ENCODE peak calls at places on chromosomes 3 and 15, in seven cellular contexts. N is GM12892, W is sigmoid colon, U is upper lobe of left lung, E is SK-N-SH, T is K562, A is HepG2. O is an unnamed sample.

GRCh38 chr15:72319360-72319984 is 485 bp downstream of the CELF6 start:
- DNase-seq in T (no peak), A (no peak), W (peak; percentile 68), U (peak; percentile 67), E (no peak), N (peak; percentile 37), O (no peak)

GRCh38 chr3:185750015-185750414 is 74.8 kb downstream of the IGF2BP2 start:
- DNase-seq in A (peak; percentile 68), E (no peak), W (no peak), U (no peak), N (no peak), T (no peak), O (no peak)

GRCh38 chr15:40928351-40928974 is 677 bp upstream of the DLL4 start:
- DNase-seq in W (no peak), U (peak; percentile 53), N (no peak), E (no peak), A (no peak), T (peak; percentile 78), O (no peak)

GRCh38 chr15:94335616-94336015 is 104.3 kb downstream of the MCTP2 start:
- DNase-seq in U (no peak), W (no peak), T (no peak), N (no peak), E (no peak), A (no peak), O (no peak)

GRCh38 chr3:173513123-173513522 is 115.6 kb downstream of the NLGN1 start:
- DNase-seq in N (no peak), E (no peak), A (no peak), W (no peak), U (no peak), T (no peak), O (no peak)

GRCh38 chr3:148962513-148962912 is 28.8 kb upstream of the GYG1 start:
- DNase-seq in E (no peak), U (peak; percentile 38), T (peak; percentile 16), W (no peak), A (peak; percentile 5), N (no peak), O (no peak)

GRCh38 chr3:14598143-14598569 is 53.4 kb upstream of the CCDC174 start:
- DNase-seq in W (no peak), A (no peak), U (no peak), T (peak; percentile 64), N (no peak), E (peak; percentile 85), O (no peak)

GRCh38 chr3:55965776-55966175 is 478.7 kb upstream of the WNT5A start:
- DNase-seq in T (no peak), N (no peak), W (no peak), A (no peak), E (no peak), U (no peak), O (no peak)

GRCh38 chr3:191246628-191247027 is 47.6 kb downstream of the OSTN start:
- DNase-seq in W (no peak), U (no peak), T (no peak), A (no peak), N (no peak), E (no peak), O (no peak)

GRCh38 chr3:48595075-48595525 is at the start of gene COL7A1:
- DNase-seq in T (peak; percentile 57), A (no peak), E (peak; percentile 80), W (no peak), N (no peak), U (no peak), O (no peak)

GRCh38 chr3:181075098-181075497 is 85.6 kb upstream of the DNAJC19 start:
- DNase-seq in A (no peak), U (no peak), E (no peak), W (no peak), T (no peak), N (no peak), O (no peak)

GRCh38 chr3:76324101-76324500 is 538.8 kb upstream of the ZNF717 start:
- DNase-seq in A (no peak), T (no peak), U (no peak), N (no peak), E (no peak), W (no peak), O (no peak)

GRCh38 chr3:134428396-134428795 is 54.1 kb upstream of the AMOTL2 start:
- DNase-seq in T (no peak), E (no peak), N (no peak), U (no peak), A (no peak), W (no peak), O (no peak)

GRCh38 chr15:66774001-66774814 is 72.2 kb downstream of the SMAD6 start:
- DNase-seq in A (peak; percentile 78), N (peak; percentile 63), W (peak; percentile 92), T (peak; percentile 93), E (peak; percentile 95), U (peak; percentile 88), O (no peak)

GRCh38 chr15:45664451-45664850 is 29.6 kb downstream of the SQOR start:
- DNase-seq in W (no peak), A (no peak), T (no peak), N (no peak), U (no peak), E (no peak), O (no peak)

GRCh38 chr3:31532587-31533168 is at the start of gene STT3B:
- DNase-seq in W (peak; percentile 90), A (peak; percentile 62), T (peak; percentile 80), U (peak; percentile 82), N (peak; percentile 51), E (peak; percentile 79), O (no peak)

GRCh38 chr3:124883766-124884473 is 3.2 kb downstream of the ITGB5 start:
- DNase-seq in N (no peak), T (no peak), E (no peak), U (no peak), W (peak; percentile 52), A (no peak), O (no peak)

GRCh38 chr15:63969652-63970421 is 76.4 kb downstream of the DAPK2 start:
- DNase-seq in U (peak; percentile 91), T (no peak), A (peak; percentile 13), N (no peak), E (no peak), W (no peak), O (no peak)

GRCh38 chr3:114290911-114291901 is 2.6 kb upstream of the TIGIT start:
- DNase-seq in U (peak; percentile 47), A (peak; percentile 54), W (peak; percentile 67), E (peak; percentile 70), N (peak; percentile 57), T (peak; percentile 74), O (peak; percentile 16)

GRCh38 chr3:146543461-146544012 is 870 bp downstream of the PLSCR1 start:
- DNase-seq in U (peak; percentile 31), E (no peak), A (no peak), W (no peak), T (peak; percentile 15), N (peak; percentile 2), O (no peak)

GRCh38 chr15:92095691-92096090 is 242.2 kb downstream of the SLCO3A1 start:
- DNase-seq in E (no peak), A (no peak), U (no peak), W (no peak), N (no peak), T (no peak), O (no peak)

GRCh38 chr3:164377466-164377865 is 700.8 kb downstream of the SI start:
- DNase-seq in W (no peak), N (no peak), U (no peak), E (no peak), A (no peak), T (no peak), O (no peak)

GRCh38 chr3:11624161-11624560 is 19.6 kb downstream of the VGLL4 start:
- DNase-seq in W (no peak), A (no peak), U (no peak), E (no peak), T (no peak), N (no peak), O (no peak)

GRCh38 chr15:55257933-55258332 is 31.7 kb downstream of the RAB27A start:
- DNase-seq in A (no peak), U (no peak), E (no peak), T (no peak), N (no peak), W (no peak), O (no peak)
- TF ChIP-seq POLR2AphosphoS5 in A (no peak), U (no peak), E (no peak), T (no peak), N (no peak), W (no peak), O (no peak)

DNA sequence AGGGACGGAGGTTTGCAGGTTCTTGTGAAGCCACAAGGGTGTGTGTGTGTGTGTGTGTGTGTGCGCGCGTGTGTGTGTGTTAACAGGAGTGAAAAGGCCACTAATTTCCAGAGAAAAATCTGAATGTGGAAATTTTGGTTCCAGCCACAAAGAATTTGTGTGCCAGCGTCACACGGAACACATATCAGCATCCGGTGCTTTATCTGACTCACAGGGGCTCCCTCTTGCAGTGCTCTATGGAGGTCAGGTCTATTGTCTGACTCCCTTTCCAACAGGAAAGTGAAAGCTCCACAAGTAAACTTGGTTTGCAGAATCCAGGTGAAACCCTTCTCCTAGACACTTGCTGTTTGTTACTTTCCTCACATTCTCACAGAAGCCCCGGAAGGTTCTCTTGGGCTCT is 6.2 kb downstream of the CLDN11 start:
- DNase-seq in U (no peak), T (no peak), N (no peak), W (no peak), E (no peak), A (no peak), O (no peak)
- TF ChIP-seq POLR2AphosphoS5 in U (no peak), T (no peak), N (no peak), W (no peak), E (no peak), A (no peak), O (no peak)

GRCh38 chr3:9792405-9793160 is at the start of the genes ARPC4 and TADA3:
- DNase-seq in T (peak; percentile 97), E (peak; percentile 94), W (peak; percentile 96), U (peak; percentile 95), A (peak; percentile 90), N (peak; percentile 78), O (peak; percentile 76)

GRCh38 chr3:9794400-9794799 is 1.5 kb downstream of the ARPC4 start:
- DNase-seq in N (no peak), T (no peak), A (no peak), U (no peak), E (no peak), W (no peak), O (no peak)

GRCh38 chr3:9795212-9795611 is 2.3 kb downstream of the ARPC4 start:
- DNase-seq in E (no peak), T (no peak), N (no peak), U (no peak), W (no peak), A (no peak), O (no peak)

GRCh38 chr3:9791790-9792404 is 376 bp downstream of the TADA3 start:
- DNase-seq in E (no peak), T (no peak), U (no peak), N (no peak), W (no peak), A (no peak), O (no peak)

GRCh38 chr3:9793161-9793781 is 389 bp downstream of the ARPC4 start:
- DNase-seq in E (peak; percentile 35), N (no peak), W (no peak), T (peak; percentile 93), U (peak; percentile 68), A (peak; percentile 28), O (no peak)
- TF ChIP-seq POLR2AphosphoS5 in E (no peak), N (peak; percentile 92), W (no peak), T (peak; percentile 51), U (peak; percentile 10), A (no peak), O (no peak)

GRCh38 chr3:158097571-158098553 is 8.4 kb downstream of the SHOX2 start:
- DNase-seq in N (peak; percentile 89), W (no peak), T (no peak), E (no peak), A (peak; percentile 76), U (peak; percentile 75), O (no peak)
- TF ChIP-seq POLR2AphosphoS5 in N (peak; percentile 39), W (no peak), T (no peak), E (no peak), A (peak; percentile 79), U (no peak), O (no peak)

O was measured in SK-N-MC.